ENCODE peak calls at places on chromosome 3, in four cellular contexts. F is H9; C is mesothelial cell of epicardium; Q is stimulated activated CD4-positive, alpha-beta T cell treated with anti-CD3 and anti-CD28 coated beads, Interleukin-1b, Interleukin-23, amount 100 ng/mL, for 24 hours. M is an unnamed sample.

GRCh38 chr3:150331978-150332568 is 76.0 kb upstream of the TSC22D2 start:
- DNase-seq in F (no peak), C (no peak), Q (no peak), M (no peak)

GRCh38 chr3:150292891-150293290 is 115.2 kb upstream of the TSC22D2 start:
- DNase-seq in F (no peak), C (no peak), Q (no peak), M (no peak)

GRCh38 chr3:16697437-16698258 is 92.4 kb upstream of the DAZL start:
- DNase-seq in F (no peak), C (no peak), Q (no peak), M (no peak)

GRCh38 chr3:128416578-128417150 is 50.0 kb downstream of the DNAJB8 start:
- DNase-seq in F (no peak), C (no peak), Q (no peak), M (peak)

GRCh38 chr3:31896026-31896425 is 85.0 kb downstream of the OSBPL10 start:
- DNase-seq in F (no peak), C (no peak), Q (no peak), M (no peak)

GRCh38 chr3:42802876-42803799 is 1.2 kb downstream of the HIGD1A start:
- DNase-seq in F (peak), C (peak), Q (no peak), M (no peak)

GRCh38 chr3:13553686-13554085 is 4.8 kb downstream of the FBLN2 start:
- DNase-seq in F (no peak), C (no peak), Q (no peak), M (no peak)

GRCh38 chr3:20482350-20482749 is 296.3 kb upstream of the SGO1 start:
- DNase-seq in F (no peak), C (no peak), Q (no peak), M (no peak)

GRCh38 chr3:50167069-50167781 is 12.1 kb downstream of the SEMA3F start:
- DNase-seq in F (no peak), C (no peak), Q (no peak), M (no peak)

GRCh38 chr3:50316657-50317242 is 5.8 kb downstream of the HYAL2 start:
- DNase-seq in F (peak), C (peak), Q (no peak), M (no peak)

GRCh38 chr3:101631397-101631796 is 45.5 kb downstream of the ZBTB11 start:
- DNase-seq in F (no peak), C (no peak), Q (no peak), M (no peak)

GRCh38 chr3:167750273-167750971 is 14.9 kb downstream of the SERPINI1 start:
- DNase-seq in F (no peak), C (no peak), Q (no peak), M (no peak)

GRCh38 chr3:120524171-120524923 is 71.8 kb upstream of the NDUFB4 start:
- DNase-seq in F (no peak), C (no peak), Q (no peak), M (no peak)

GRCh38 chr3:141410408-141410807 is 42.1 kb downstream of the ZBTB38 start:
- DNase-seq in F (no peak), C (no peak), Q (no peak), M (no peak)

GRCh38 chr3:72661115-72661457 is 187.2 kb downstream of the SHQ1 start:
- DNase-seq in F (no peak), C (no peak), Q (no peak), M (peak)

GRCh38 chr3:188554404-188554803 is 400.4 kb downstream of the LPP start:
- DNase-seq in F (no peak), C (no peak), Q (no peak), M (no peak)

GRCh38 chr3:165070682-165071081 is 7.6 kb downstream of the SI start:
- DNase-seq in F (peak), C (no peak), Q (no peak), M (no peak)

GRCh38 chr3:139318431-139318816 is 25.4 kb upstream of the MRPS22 start:
- DNase-seq in F (no peak), C (no peak), Q (no peak), M (no peak)

GRCh38 chr3:8733332-8734094 is at the start of gene CAV3:
- DNase-seq in F (no peak), C (no peak), Q (no peak), M (no peak)

GRCh38 chr3:7546219-7546618 is 685.3 kb downstream of the GRM7 start:
- DNase-seq in F (no peak), C (no peak), Q (no peak), M (no peak)

GRCh38 chr3:13762931-13763330 is 116.9 kb downstream of the WNT7A start:
- DNase-seq in F (no peak), C (no peak), Q (no peak), M (no peak)

GRCh38 chr3:42780892-42781700 is 8.0 kb upstream of the CCDC13 start:
- DNase-seq in F (no peak), C (no peak), Q (no peak), M (no peak)

GRCh38 chr3:38046027-38046426 is 7.0 kb downstream of the DLEC1 start:
- DNase-seq in F (no peak), C (no peak), Q (no peak), M (no peak)

GRCh38 chr3:190870125-190870524 is 7.6 kb upstream of the GMNC start:
- DNase-seq in F (no peak), C (no peak), Q (no peak), M (no peak)

GRCh38 chr3:14113964-14114667 is 10.6 kb downstream of the CHCHD4 start:
- DNase-seq in F (no peak), C (no peak), Q (no peak), M (no peak)

GRCh38 chr3:85142626-85143025 is 183.8 kb downstream of the CADM2 start:
- DNase-seq in F (no peak), C (no peak), Q (no peak), M (no peak)

GRCh38 chr3:119631529-119631928 is 28.9 kb downstream of the POPDC2 start:
- DNase-seq in F (no peak), C (no peak), Q (no peak), M (no peak)